ENCODE peak calls at places on chromosomes 6 and 20, in seven cellular contexts. D, X, W, S, J, B and P are unnamed samples.

GRCh38 chr20:39019805-39020325 is 57.7 kb downstream of the DHX35 start:
- DNase-seq in X (peak), D (no peak), W (no peak), B (no peak), S (peak), J (no peak), P (no peak)

GRCh38 chr6:170516783-170517616 is 36.1 kb downstream of the PSMB1 start:
- DNase-seq in X (peak), S (peak), W (no peak), B (peak), D (peak), J (peak), P (peak)

GRCh38 chr6:45691426-45691825 is 313.7 kb upstream of the SUPT3H start:
- DNase-seq in S (no peak), B (no peak), W (no peak), D (no peak), X (peak), J (no peak), P (no peak)

GRCh38 chr6:138538390-138539031 is 39.2 kb upstream of the NHSL1 start:
- DNase-seq in X (peak), D (no peak), W (no peak), J (no peak), B (peak), S (no peak), P (peak)

GRCh38 chr20:20786428-20786827 is 74.0 kb upstream of the RALGAPA2 start:
- DNase-seq in D (no peak), W (no peak), X (no peak), S (no peak), B (no peak), J (no peak), P (no peak)

GRCh38 chr6:22381810-22382512 is 85.1 kb upstream of the PRL start:
- DNase-seq in B (no peak), X (no peak), D (no peak), S (no peak), W (no peak), J (no peak), P (no peak)

GRCh38 chr6:144283781-144284473 is 1.2 kb upstream of the UTRN start:
- DNase-seq in J (no peak), S (peak), B (no peak), D (no peak), X (peak), W (no peak), P (peak)

GRCh38 chr6:90610671-90611542 is 24.0 kb upstream of the MAP3K7 start:
- DNase-seq in W (peak), D (peak), J (no peak), B (peak), S (no peak), X (no peak), P (peak)

GRCh38 chr6:33947916-33948594 is 144.3 kb upstream of the MLN start:
- DNase-seq in W (no peak), S (no peak), D (no peak), X (no peak), J (no peak), B (no peak), P (no peak)

GRCh38 chr6:148118303-148118702 is 224.3 kb upstream of the SASH1 start:
- DNase-seq in D (no peak), B (no peak), W (no peak), X (no peak), J (no peak), S (no peak), P (no peak)

GRCh38 chr6:3943373-3943772 is 94.2 kb downstream of the FAM50B start:
- DNase-seq in D (no peak), W (peak), S (no peak), J (no peak), B (peak), X (peak), P (peak)

GRCh38 chr6:152572395-152573061 is 64.6 kb downstream of the SYNE1 start:
- DNase-seq in S (peak), B (no peak), J (no peak), W (no peak), X (no peak), D (no peak), P (peak)

GRCh38 chr6:147099974-147100373 is 104.2 kb upstream of the STXBP5 start:
- DNase-seq in X (peak), J (no peak), S (no peak), W (no peak), D (no peak), B (no peak), P (peak)

GRCh38 chr20:9389321-9389720 is 125.1 kb upstream of the LAMP5 start:
- DNase-seq in X (no peak), S (no peak), D (no peak), B (no peak), W (no peak), J (no peak), P (no peak)

GRCh38 chr6:13362432-13362831 is 34.1 kb upstream of the TBC1D7 start:
- DNase-seq in B (no peak), J (peak), D (no peak), S (no peak), W (no peak), X (peak), P (peak)

GRCh38 chr20:8647868-8648495 is 420.9 kb upstream of the PLCB4 start:
- DNase-seq in W (no peak), D (no peak), B (peak), J (no peak), S (no peak), X (peak), P (no peak)

GRCh38 chr6:100906325-100906724 is 25.2 kb upstream of the ASCC3 start:
- DNase-seq in S (no peak), B (no peak), X (peak), D (no peak), W (no peak), J (no peak), P (no peak)

GRCh38 chr20:38050691-38051090 is 17.1 kb downstream of the RPRD1B start:
- DNase-seq in B (no peak), J (no peak), D (no peak), X (peak), W (no peak), S (no peak), P (no peak)

GRCh38 chr20:33203444-33203843 is 13.7 kb upstream of the BPIFA3 start:
- DNase-seq in J (no peak), B (no peak), S (no peak), D (no peak), X (no peak), W (no peak), P (no peak)

GRCh38 chr20:50587291-50587961 is 77.2 kb downstream of the PTPN1 start:
- DNase-seq in J (no peak), B (no peak), S (no peak), W (peak), X (no peak), D (no peak), P (no peak)

GRCh38 chr6:137638926-137639706 is 144.9 kb upstream of the OLIG3 start:
- DNase-seq in J (no peak), S (no peak), D (no peak), B (no peak), W (no peak), X (no peak), P (peak)

GRCh38 chr6:163485388-163485851 is 70.9 kb downstream of the QKI start:
- DNase-seq in S (no peak), J (no peak), X (peak), B (no peak), D (no peak), W (no peak), P (no peak)

GRCh38 chr6:48426636-48427035 is 315.6 kb upstream of the PTCHD4 start:
- DNase-seq in D (no peak), B (no peak), X (peak), S (peak), W (no peak), J (peak), P (peak)

GRCh38 chr20:63819224-63819917 is 11.7 kb downstream of the ZBTB46 start:
- DNase-seq in D (peak), W (no peak), S (peak), X (peak), B (no peak), J (no peak), P (no peak)
- TF ChIP-seq CTCF in D (peak), W (peak), S (peak), X (peak), B (peak), J (peak), P (peak)

GRCh38 chr20:62951143-62951895 is 1.2 kb upstream of the SLC17A9 start:
- DNase-seq in B (no peak), D (no peak), J (no peak), X (no peak), W (no peak), S (no peak), P (no peak)
- H3K4me3 ChIP-seq in B (no peak), D (no peak), J (no peak), X (no peak), W (no peak), S (no peak), P (no peak)

GRCh38 chr20:62516345-62516744 is 40.5 kb upstream of the GATA5 start:
- DNase-seq in J (no peak), X (no peak), S (peak), D (peak), W (no peak), B (peak), P (no peak)
- TF ChIP-seq CTCF in J (peak), X (peak), S (peak), D (peak), W (peak), B (peak), P (no peak)

GRCh38 chr6:129368076-129368475 is 341.9 kb downstream of the ARHGAP18 start:
- DNase-seq in X (no peak), J (no peak), S (no peak), B (no peak), W (no peak), D (no peak), P (no peak)

GRCh38 chr6:129368970-129369369 is 341.0 kb downstream of the ARHGAP18 start:
- DNase-seq in B (no peak), W (no peak), D (no peak), J (no peak), X (no peak), S (no peak), P (no peak)

GRCh38 chr6:129370268-129370916 is 339.6 kb downstream of the ARHGAP18 start:
- DNase-seq in B (peak), X (peak), S (peak), J (peak), D (peak), W (no peak), P (peak)

GRCh38 chr6:129364767-129365166 is 345.2 kb downstream of the ARHGAP18 start:
- DNase-seq in D (no peak), B (no peak), J (no peak), X (no peak), S (no peak), W (no peak), P (no peak)

GRCh38 chr6:129369737-129370136 is 340.2 kb downstream of the ARHGAP18 start:
- DNase-seq in W (no peak), B (peak), J (no peak), S (no peak), D (no peak), X (no peak), P (no peak)
- H3K4me3 ChIP-seq in W (no peak), B (no peak), J (no peak), S (no peak), D (no peak), X (no peak), P (no peak)

DNA sequence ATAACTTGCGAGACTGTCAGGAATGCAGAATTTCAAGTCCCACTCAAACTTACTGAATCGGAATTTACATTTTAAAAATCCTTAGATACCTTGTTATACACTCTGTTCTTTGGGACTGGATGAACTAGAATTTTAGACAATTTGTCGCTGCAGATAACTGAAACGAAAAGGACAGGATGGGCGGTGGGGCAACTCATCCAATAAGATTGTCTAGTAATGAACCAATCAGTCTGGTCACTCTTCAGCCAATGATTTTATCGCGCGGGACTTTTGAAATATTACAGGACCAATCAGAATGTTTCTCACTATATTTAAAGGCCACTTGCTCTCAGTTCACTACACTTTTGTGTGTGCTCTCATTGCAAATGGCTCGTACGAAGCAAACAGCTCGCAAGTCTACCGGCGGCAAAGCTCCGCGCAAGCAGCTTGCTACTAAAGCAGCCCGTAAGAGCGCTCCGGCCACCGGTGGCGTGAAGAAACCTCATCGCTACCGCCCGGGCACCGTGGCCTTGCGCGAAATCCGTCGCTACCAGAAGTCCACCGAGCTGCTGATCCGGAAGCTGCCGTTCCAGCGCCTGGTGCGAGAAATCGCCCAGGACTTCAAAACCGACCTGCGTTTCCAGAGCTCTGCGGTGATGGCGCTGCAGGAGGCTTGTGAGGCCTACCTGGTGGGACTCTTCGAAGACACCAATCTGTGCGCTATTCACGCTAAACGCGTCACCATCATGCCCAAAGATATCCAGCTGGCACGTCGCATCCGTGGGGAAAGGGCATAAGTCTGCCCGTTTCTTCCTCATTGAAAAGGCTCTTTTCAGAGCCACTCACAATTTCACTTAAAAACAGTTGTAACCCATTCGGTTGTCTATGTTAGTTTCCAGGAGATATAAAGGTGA is 41.9 kb upstream of the HFE start:
- DNase-seq in S (peak), B (peak), W (peak), J (peak), X (peak), D (no peak), P (peak)
- TF ChIP-seq CTCF in S (peak), B (no peak), W (no peak), J (no peak), X (no peak), D (no peak), P (peak)

DNA sequence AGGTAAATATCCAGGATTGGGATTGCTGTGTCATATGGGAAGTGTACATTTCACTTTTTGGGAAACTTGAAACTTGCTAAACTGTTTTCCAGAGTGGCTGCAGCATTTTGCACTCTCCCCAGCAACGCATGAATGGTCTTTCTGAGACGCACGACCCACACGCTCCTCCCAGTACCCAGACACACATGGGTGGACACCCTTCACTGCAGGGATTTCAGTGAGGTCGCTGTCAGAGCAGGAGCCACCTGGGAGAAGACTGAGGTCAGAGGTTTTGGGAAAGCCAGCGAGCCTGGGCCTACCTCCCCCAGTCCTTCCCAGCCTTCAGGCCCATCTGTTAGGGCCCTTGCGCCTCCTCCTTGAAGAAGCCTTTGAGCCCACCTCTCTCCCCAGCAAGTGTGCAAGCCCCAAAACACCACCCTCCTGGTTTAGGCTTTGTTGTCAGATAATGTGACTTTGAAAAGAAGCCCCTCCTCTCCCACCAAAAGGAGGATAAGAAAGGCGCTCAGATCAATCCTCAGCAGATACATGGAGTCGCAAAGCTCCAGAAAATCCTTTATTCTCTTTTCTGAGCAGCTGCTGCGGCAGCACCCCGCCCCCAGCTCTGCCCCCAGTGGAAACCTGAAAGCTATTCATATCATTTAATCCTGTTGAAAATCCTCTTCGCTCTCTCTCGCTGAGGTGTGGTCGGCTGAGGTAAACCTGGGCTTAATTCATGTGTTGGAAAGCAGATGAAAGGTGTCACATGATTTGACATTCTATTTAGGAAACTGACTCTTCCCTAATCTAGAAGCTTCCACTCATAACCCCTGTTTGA is 12.8 kb upstream of the JAG1 start:
- DNase-seq in W (no peak), X (no peak), B (no peak), S (no peak), J (no peak), D (no peak), P (no peak)
- H3K4me3 ChIP-seq in W (no peak), X (no peak), B (no peak), S (no peak), J (no peak), D (no peak), P (no peak)

DNA sequence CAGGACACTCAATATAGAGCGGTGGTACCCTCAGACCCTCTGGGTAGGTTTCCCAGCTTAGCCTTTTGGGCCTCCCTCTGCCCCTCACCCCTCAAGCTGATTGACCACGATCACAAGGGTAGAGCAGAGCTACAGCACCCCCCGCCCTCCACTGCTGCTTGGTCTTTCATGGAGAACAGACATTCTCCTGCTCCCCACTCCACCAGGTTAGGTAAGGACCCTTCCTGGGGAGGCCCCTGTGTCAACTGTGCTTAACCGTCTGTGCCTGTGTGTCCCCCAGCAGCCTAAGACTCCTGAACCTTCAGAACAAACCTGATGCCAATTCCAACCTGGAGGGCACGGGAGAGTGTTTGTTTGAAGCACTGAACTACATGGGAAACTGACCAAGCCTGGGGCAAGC is 11.8 kb downstream of the MYH7B start:
- DNase-seq in W (no peak), D (no peak), J (no peak), X (no peak), B (no peak), S (no peak), P (no peak)
- TF ChIP-seq CTCF in W (no peak), D (no peak), J (no peak), X (no peak), B (no peak), S (no peak), P (no peak)